ENCODE peak calls at places on chromosomes 12 and 14, in four cellular contexts. M is Ammon's horn; B is NCI-H460; E is activated CD4-positive, alpha-beta T cell treated with anti-CD3 and anti-CD28 coated beads, Interleukin-2, amount 10 ng/mL, durations not matched to agents 7 days and 5 days. R is an unnamed sample.

GRCh38 chr12:7120166-7120565 is 8.5 kb downstream of the RBP5 start:
- DNase-seq in M (no peak), B (no peak), E (no peak), R (no peak)

GRCh38 chr14:39303100-39303499 is 69.4 kb downstream of the MIA2 start:
- DNase-seq in M (no peak), B (no peak), E (no peak), R (no peak)

GRCh38 chr14:73762375-73762822 is 48.2 kb upstream of the PNMA1 start:
- DNase-seq in M (no peak), B (no peak), E (no peak), R (no peak)

GRCh38 chr12:2375871-2376270 is 323.1 kb downstream of the CACNA1C start:
- DNase-seq in M (no peak), B (no peak), E (no peak), R (no peak)

GRCh38 chr12:114401346-114402320 is 4.3 kb downstream of the TBX5 start:
- DNase-seq in M (no peak), B (no peak), E (no peak), R (no peak)

GRCh38 chr12:90020436-90020835 is 311.8 kb upstream of the ATP2B1 start:
- DNase-seq in M (no peak), B (no peak), E (no peak), R (no peak)

GRCh38 chr12:47718531-47718930 is 6.8 kb downstream of the ENDOU start:
- DNase-seq in M (no peak), B (no peak), E (no peak), R (no peak)

GRCh38 chr14:68016243-68016914 is 196.8 kb downstream of the RAD51B start:
- DNase-seq in M (no peak), B (no peak), E (no peak), R (no peak)

GRCh38 chr14:100393362-100393761 is 70.2 kb downstream of the SLC25A47 start:
- DNase-seq in M (no peak), B (no peak), E (no peak), R (no peak)

GRCh38 chr14:63178912-63179311 is 25.3 kb upstream of the RHOJ start:
- DNase-seq in M (no peak), B (no peak), E (no peak), R (no peak)

GRCh38 chr12:20731274-20731673 is 36.1 kb downstream of the SLCO1C1 start:
- DNase-seq in M (no peak), B (no peak), E (no peak), R (no peak)

GRCh38 chr12:89243786-89244185 is 108.5 kb downstream of the DUSP6 start:
- DNase-seq in M (no peak), B (no peak), E (no peak), R (no peak)

GRCh38 chr14:44700184-44700583 is 193.1 kb upstream of the FSCB start:
- DNase-seq in M (no peak), B (no peak), E (no peak), R (no peak)

GRCh38 chr14:89926709-89927108 is 27.8 kb downstream of the EFCAB11 start:
- DNase-seq in M (no peak), B (no peak), E (no peak), R (no peak)

GRCh38 chr12:96294831-96295230 is 100.7 kb downstream of the ELK3 start:
- DNase-seq in M (no peak), B (no peak), E (no peak), R (no peak)

GRCh38 chr12:27083861-27084271 is 1.5 kb upstream of the C12orf71 start:
- DNase-seq in M (peak; percentile 34), B (no peak), E (no peak), R (no peak)

GRCh38 chr12:6582196-6582595 is 14.1 kb upstream of the NOP2 start:
- DNase-seq in M (no peak), B (no peak), E (no peak), R (no peak)

GRCh38 chr14:61388173-61388975 is 67.0 kb downstream of the PRKCH start:
- DNase-seq in M (no peak), B (no peak), E (peak; percentile 41), R (peak; percentile 17)

GRCh38 chr12:124927325-124928094 is 13.1 kb upstream of the UBC start:
- DNase-seq in M (peak; percentile 91), B (peak; percentile 92), E (peak; percentile 91), R (peak; percentile 85)

GRCh38 chr14:37973031-37973908 is 234.4 kb upstream of the SSTR1 start:
- DNase-seq in M (no peak), B (no peak), E (no peak), R (no peak)

GRCh38 chr14:92340938-92341337 is 18.0 kb downstream of the SLC24A4 start:
- DNase-seq in M (no peak), B (no peak), E (no peak), R (no peak)

GRCh38 chr12:124715121-124715990 is 147.9 kb upstream of the NCOR2 start:
- DNase-seq in M (no peak), B (peak; percentile 42), E (no peak), R (no peak)

GRCh38 chr14:61866932-61867920 is 105.0 kb downstream of the SNAPC1 start:
- DNase-seq in M (no peak), B (no peak), E (no peak), R (no peak)

GRCh38 chr12:45369065-45369464 is 153.2 kb downstream of the ANO6 start:
- DNase-seq in M (no peak), B (no peak), E (no peak), R (no peak)

GRCh38 chr12:106645074-106645421 is 62.2 kb downstream of the RFX4 start:
- DNase-seq in M (peak; percentile 95), B (peak; percentile 70), E (no peak), R (no peak)

GRCh38 chr14:24185741-24186140 is 2.9 kb downstream of the IPO4 start:
- DNase-seq in M (no peak), B (no peak), E (no peak), R (no peak)

GRCh38 chr14:105128059-105128458 is 40.5 kb downstream of the JAG2 start:
- DNase-seq in M (no peak), B (no peak), E (no peak), R (no peak)

GRCh38 chr12:76880156-76881023 is 1.6 kb upstream of the CSRP2 start:
- DNase-seq in M (no peak), B (no peak), E (no peak), R (no peak)

GRCh38 chr14:36672095-36672494 is 10.4 kb downstream of the PAX9 start:
- DNase-seq in M (no peak), B (no peak), E (no peak), R (no peak)

GRCh38 chr12:98997899-98998298 is 352.8 kb downstream of the APAF1 start:
- DNase-seq in M (no peak), B (no peak), E (no peak), R (no peak)

GRCh38 chr14:39232554-39233415 is 930 bp upstream of the MIA2 start:
- DNase-seq in M (no peak), B (no peak), E (no peak), R (no peak)

GRCh38 chr14:32319368-32320049 is 9.6 kb upstream of the AKAP6 start:
- DNase-seq in M (no peak), B (no peak), E (no peak), R (no peak)

GRCh38 chr14:104554088-104554607 is 25.4 kb upstream of the C14orf180 start:
- DNase-seq in M (no peak), B (no peak), E (no peak), R (no peak)

GRCh38 chr12:10722905-10723866 is at the start of gene YBX3:
- DNase-seq in M (peak; percentile 65), B (peak; percentile 80), E (peak; percentile 43), R (no peak)